ENCODE peak calls at places on chromosome 17, in ten cellular contexts. T is breast epithelium, A is IMR-90, D is body of pancreas, V is gastrocnemius medialis, W is H1, L is spleen, Z is transverse colon, R is tibial nerve, S is NB4. B is an unnamed sample.

GRCh38 chr17:36850794-36851193 is 86.5 kb upstream of the LHX1 start:
- DNase-seq in Z (no peak), S (peak), D (no peak), T (no peak), V (no peak), W (no peak), A (peak), R (no peak), L (no peak), B (no peak)

GRCh38 chr17:55487727-55488436 is 23.4 kb downstream of the SMIM36 start:
- DNase-seq in D (no peak), S (no peak), L (no peak), W (no peak), R (no peak), A (no peak), V (no peak), Z (no peak), T (no peak), B (no peak)

GRCh38 chr17:65556014-65556909 is 5.2 kb downstream of the AXIN2 start:
- DNase-seq in D (peak), A (peak), W (peak), T (peak), L (peak), S (peak), Z (peak), R (peak), V (peak), B (peak)

GRCh38 chr17:62681939-62682381 is 54.5 kb downstream of the MRC2 start:
- DNase-seq in S (no peak), L (peak), V (no peak), A (no peak), Z (no peak), D (no peak), R (no peak), T (no peak), W (no peak), B (peak)

GRCh38 chr17:66900126-66901010 is 64.1 kb upstream of the CACNG4 start:
- DNase-seq in A (peak), L (peak), Z (no peak), D (no peak), W (no peak), V (no peak), T (no peak), R (no peak), S (no peak), B (no peak)

GRCh38 chr17:78075545-78075944 is 53.0 kb downstream of the TMC6 start:
- DNase-seq in T (no peak), D (no peak), A (no peak), S (no peak), V (no peak), W (no peak), R (no peak), Z (no peak), L (no peak), B (no peak)

GRCh38 chr17:67558740-67559380 is 158.9 kb upstream of the NOL11 start:
- DNase-seq in R (no peak), D (no peak), L (no peak), V (no peak), Z (no peak), W (no peak), A (peak), T (no peak), S (no peak), B (no peak)

GRCh38 chr17:9957244-9957643 is 52.2 kb upstream of the RCVRN start:
- DNase-seq in V (no peak), Z (no peak), D (no peak), A (no peak), R (no peak), W (no peak), S (no peak), L (no peak), T (no peak), B (no peak)

GRCh38 chr17:72386619-72387237 is 265.9 kb downstream of the SOX9 start:
- DNase-seq in D (no peak), V (no peak), T (no peak), L (no peak), R (no peak), Z (no peak), S (no peak), W (no peak), A (no peak), B (no peak)

GRCh38 chr17:44110823-44111633 is 12.4 kb downstream of the HDAC5 start:
- DNase-seq in S (peak), Z (peak), V (peak), T (peak), D (peak), A (peak), R (peak), W (peak), L (peak), B (peak)

GRCh38 chr17:2972749-2973148 is 90.7 kb downstream of the OR1D5 start:
- DNase-seq in V (no peak), W (no peak), A (peak), D (no peak), T (no peak), S (no peak), L (no peak), Z (no peak), R (no peak), B (no peak)

GRCh38 chr17:36534117-36534880 is at the start of gene MYO19:
- DNase-seq in L (peak), V (peak), D (peak), W (peak), S (peak), Z (peak), T (peak), R (peak), A (peak), B (peak)

GRCh38 chr17:76492989-76493501 is 8.2 kb downstream of the RHBDF2 start:
- DNase-seq in A (peak), D (no peak), Z (peak), R (peak), W (no peak), L (peak), T (no peak), V (peak), S (peak), B (peak)

GRCh38 chr17:75637561-75637960 is 4.3 kb downstream of the SMIM5 start:
- DNase-seq in V (no peak), Z (no peak), A (no peak), W (no peak), L (peak), R (no peak), S (no peak), T (no peak), D (no peak), B (no peak)

GRCh38 chr17:72602517-72603345 is 481.9 kb downstream of the SOX9 start:
- DNase-seq in S (peak), T (no peak), W (peak), D (peak), A (peak), V (no peak), Z (peak), L (no peak), R (no peak), B (no peak)

GRCh38 chr17:45147102-45147580 is 1.1 kb upstream of the HEXIM1 start:
- DNase-seq in R (peak), A (peak), V (peak), S (peak), D (peak), Z (no peak), W (no peak), T (peak), L (peak), B (peak)
- TF ChIP-seq POLR2A in R (no peak), A (no peak), V (no peak), S (peak), D (no peak), Z (no peak), W (peak), T (peak), L (no peak), B (no peak)

GRCh38 chr17:80394629-80395216 is 20.2 kb upstream of the ENDOV start:
- DNase-seq in D (no peak), L (no peak), Z (no peak), W (no peak), T (no peak), A (no peak), V (no peak), R (no peak), S (no peak), B (no peak)
- H3K4me3 ChIP-seq in D (no peak), L (no peak), Z (no peak), W (no peak), T (no peak), A (no peak), V (no peak), R (no peak), S (no peak), B (no peak)

DNA sequence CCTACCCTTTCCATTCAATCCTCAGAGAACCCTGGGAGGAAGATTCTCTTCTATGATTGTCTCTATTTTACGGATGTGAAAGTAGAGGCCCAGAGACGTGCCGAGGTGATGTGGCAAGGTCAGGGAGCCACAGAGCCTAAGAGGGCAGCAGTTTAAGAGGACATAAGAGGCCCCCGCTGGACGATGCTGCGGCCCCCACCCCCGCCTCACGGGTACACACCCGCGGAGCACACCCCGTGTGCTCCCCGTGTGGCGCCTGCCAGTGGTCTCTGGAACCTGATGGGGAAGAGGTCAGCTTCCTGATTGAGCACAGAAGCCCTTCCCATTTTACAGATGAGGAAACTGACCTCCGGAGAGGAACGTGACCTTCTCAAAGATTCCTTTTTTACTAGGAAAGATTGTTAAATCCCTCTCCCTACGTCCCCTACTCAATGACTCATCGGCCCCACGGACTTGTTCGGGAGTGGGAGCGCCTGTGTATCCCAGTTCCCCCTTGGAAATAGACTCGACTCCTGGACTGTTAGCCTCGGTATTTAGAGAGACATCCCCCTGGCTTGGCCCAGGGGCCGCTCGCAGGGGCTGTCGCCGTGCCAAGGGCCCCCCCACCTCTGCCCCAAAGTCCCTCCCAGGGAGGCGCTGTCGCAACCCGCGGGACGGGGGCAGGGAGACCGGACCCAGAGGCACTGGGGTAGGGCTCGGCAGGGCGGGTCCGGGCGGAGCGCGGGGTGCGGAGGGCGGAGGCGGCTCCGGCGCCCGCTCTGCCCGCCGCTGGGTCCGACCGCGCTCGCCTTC is at the start of gene ABCC3:
- DNase-seq in L (no peak), D (peak), Z (peak), R (no peak), V (no peak), S (peak), W (peak), A (no peak), T (peak), B (peak)
- TF ChIP-seq POLR2A in L (no peak), D (peak), Z (no peak), R (no peak), V (no peak), S (no peak), W (no peak), A (no peak), T (no peak), B (no peak)

GRCh38 chr17:63754046-63754445 is 12.4 kb upstream of the STRADA start:
- DNase-seq in T (no peak), V (no peak), W (no peak), L (no peak), Z (no peak), D (no peak), S (no peak), R (no peak), A (no peak), B (no peak)

GRCh38 chr17:63751806-63752205 is 10.2 kb upstream of the STRADA start:
- DNase-seq in W (no peak), S (peak), D (no peak), Z (no peak), T (no peak), R (no peak), L (no peak), A (no peak), V (no peak), B (no peak)

GRCh38 chr17:63753215-63753614 is 11.6 kb upstream of the STRADA start:
- DNase-seq in T (no peak), W (no peak), A (no peak), R (no peak), L (no peak), S (peak), Z (no peak), D (no peak), V (no peak), B (no peak)

GRCh38 chr17:63758428-63758827 is 15.0 kb downstream of the CCDC47 start:
- DNase-seq in R (no peak), W (no peak), Z (no peak), S (no peak), T (no peak), V (no peak), L (no peak), A (no peak), D (no peak), B (no peak)

GRCh38 chr17:63752707-63753106 is 11.1 kb upstream of the STRADA start:
- DNase-seq in R (no peak), A (no peak), Z (no peak), L (no peak), W (no peak), S (no peak), V (no peak), T (no peak), D (no peak), B (no peak)
- H3K4me3 ChIP-seq in R (no peak), A (no peak), Z (no peak), L (no peak), W (no peak), S (no peak), V (no peak), T (no peak), D (no peak), B (no peak)

GRCh38 chr17:74210191-74211140 is 2.9 kb upstream of the TTYH2 start:
- DNase-seq in S (peak), R (peak), W (peak), V (no peak), T (peak), D (peak), A (peak), L (peak), Z (peak), B (peak)
- TF ChIP-seq POLR2A in S (no peak), R (no peak), W (no peak), V (no peak), T (no peak), D (peak), A (peak), L (no peak), Z (no peak), B (no peak)

DNA sequence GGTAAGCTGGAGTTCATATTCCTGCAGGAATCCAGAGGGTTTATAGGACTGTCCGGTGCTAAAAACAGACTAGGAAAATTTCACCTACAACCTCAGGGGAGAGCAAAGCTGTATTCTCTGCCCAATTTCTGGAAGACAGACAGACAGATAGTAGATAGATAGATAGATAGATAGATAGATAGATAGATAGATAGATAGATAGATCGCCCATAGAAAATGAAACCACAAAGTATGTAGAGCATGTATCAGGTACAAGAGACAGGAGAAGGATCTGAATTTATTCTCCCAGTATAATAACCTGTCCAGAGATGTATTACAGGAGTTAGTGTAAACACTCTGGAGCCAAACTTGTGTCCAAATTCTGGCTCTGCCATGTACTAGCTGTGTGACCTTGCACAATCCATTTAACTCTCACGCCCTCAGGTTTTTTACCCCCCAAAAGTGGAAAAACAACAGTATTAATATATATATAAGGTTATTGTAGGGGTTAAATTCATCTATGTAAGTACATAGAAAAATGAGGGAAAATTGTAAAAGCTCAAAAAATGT is 2.1 kb upstream of the ABCA6 start:
- DNase-seq in D (no peak), S (no peak), A (no peak), L (no peak), T (no peak), Z (no peak), V (no peak), R (no peak), W (no peak), B (no peak)
- H3K4me3 ChIP-seq in D (no peak), S (no peak), A (no peak), L (no peak), T (no peak), Z (no peak), V (no peak), R (no peak), W (no peak), B (no peak)

DNA sequence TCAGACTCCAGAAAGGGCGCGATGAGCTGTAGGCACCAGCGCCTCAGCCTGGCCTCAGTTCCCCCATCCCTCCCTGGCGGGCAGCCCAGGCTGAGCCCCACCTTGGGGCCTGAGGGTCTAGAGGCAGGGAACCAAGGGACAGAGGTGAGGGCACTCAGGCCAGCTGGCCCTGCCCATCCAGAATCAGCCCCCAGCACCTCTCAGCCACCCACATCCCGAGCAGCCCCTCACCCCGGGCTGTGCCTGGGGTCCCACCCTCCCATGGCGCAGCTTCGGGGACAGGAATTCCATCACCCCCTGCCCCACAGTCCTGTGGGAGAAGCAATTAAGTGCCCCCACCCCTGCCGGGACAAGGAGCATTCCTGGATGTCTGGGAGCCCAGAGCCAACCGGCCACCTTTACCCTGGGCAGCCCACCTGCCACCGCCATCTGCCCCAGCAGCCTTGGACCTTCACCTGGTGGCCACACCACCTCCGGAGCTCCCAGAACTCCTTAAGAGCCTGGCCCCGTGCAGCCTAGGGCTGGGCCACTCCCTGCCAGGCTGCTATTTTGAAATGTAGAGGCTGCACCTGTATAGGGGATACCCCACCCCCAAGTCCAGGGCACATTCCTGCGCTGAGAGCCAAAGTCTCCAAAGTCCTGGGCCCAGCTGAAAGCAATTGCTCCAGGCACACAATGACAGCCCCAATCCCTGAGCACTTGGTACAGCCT is 33.7 kb upstream of the PVALEF start:
- DNase-seq in L (no peak), W (no peak), D (no peak), Z (peak), T (no peak), A (no peak), V (no peak), R (no peak), S (no peak), B (no peak)
- TF ChIP-seq POLR2A in L (no peak), W (no peak), D (no peak), Z (peak), T (no peak), A (no peak), V (no peak), R (no peak), S (no peak), B (no peak)

GRCh38 chr17:48595107-48595999 is 1.8 kb upstream of the HOXB5 start:
- DNase-seq in R (no peak), Z (no peak), V (no peak), S (no peak), L (no peak), D (no peak), T (no peak), A (peak), W (no peak), B (no peak)
- H3K4me3 ChIP-seq in R (no peak), Z (peak), V (no peak), S (no peak), L (no peak), D (no peak), T (no peak), A (peak), W (no peak), B (no peak)

DNA sequence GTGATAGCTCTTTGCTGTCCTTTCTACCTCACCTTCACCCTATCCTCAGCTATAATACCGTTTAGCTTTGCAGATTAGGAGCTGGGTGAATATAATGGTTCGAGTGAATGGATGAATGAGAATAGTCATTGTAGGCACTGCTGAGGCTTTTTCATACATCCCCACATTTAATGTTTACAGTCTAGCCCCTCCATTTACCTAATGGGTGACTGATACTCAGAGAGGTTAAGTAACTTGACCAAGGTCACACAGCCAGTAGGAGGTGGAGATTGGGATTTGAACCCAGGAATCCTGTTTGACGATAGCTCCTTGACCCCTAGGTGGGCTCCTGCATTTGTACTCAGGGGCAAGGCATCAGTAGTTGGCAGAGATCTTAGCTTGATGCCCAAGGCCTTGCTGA is 195.6 kb downstream of the CCDC182 start:
- DNase-seq in V (no peak), A (no peak), T (no peak), W (no peak), S (no peak), D (no peak), Z (no peak), L (no peak), R (no peak), B (no peak)
- TF ChIP-seq POLR2A in V (no peak), A (no peak), T (no peak), W (no peak), S (no peak), D (no peak), Z (no peak), L (no peak), R (no peak), B (no peak)

B was measured in ovary.